ENCODE peak calls at places on chromosomes 16 and 17, in four cellular contexts. One of them, this sample, is unnamed.
A peak's percentile ranks its signal among the peaks of the same experiment; 100 is the strongest.

GRCh38 chr17:36602924-36603384 is 1.6 kb downstream of the MRM1 start:
- DNase-seq in uterus: peak; percentile 65
- DNase-seq in HepG2: peak; percentile 67
- DNase-seq in spleen: peak; percentile 28
- DNase-seq in this sample: peak; percentile 49

GRCh38 chr16:63037761-63038562 is 1001.7 kb upstream of the CDH8 start:
- DNase-seq in uterus: no peak
- DNase-seq in HepG2: no peak
- DNase-seq in spleen: no peak
- DNase-seq in this sample: no peak

GRCh38 chr17:77481476-77482374 is 341.0 kb downstream of the SEC14L1 start:
- DNase-seq in uterus: no peak
- DNase-seq in HepG2: no peak
- DNase-seq in spleen: no peak
- DNase-seq in this sample: no peak

GRCh38 chr17:40076101-40076498 is 13.3 kb downstream of the THRA start:
- DNase-seq in uterus: no peak
- DNase-seq in HepG2: no peak
- DNase-seq in spleen: no peak
- DNase-seq in this sample: no peak

GRCh38 chr17:40176409-40177110 is 710 bp upstream of the RAPGEFL1 start:
- DNase-seq in uterus: no peak
- DNase-seq in HepG2: no peak
- DNase-seq in spleen: no peak
- DNase-seq in this sample: no peak

GRCh38 chr17:78684026-78684425 is 98.0 kb downstream of the CYTH1 start:
- DNase-seq in uterus: no peak
- DNase-seq in HepG2: no peak
- DNase-seq in spleen: no peak
- DNase-seq in this sample: no peak

GRCh38 chr17:31112001-31112661 is 17.4 kb downstream of the NF1 start:
- DNase-seq in uterus: no peak
- DNase-seq in HepG2: no peak
- DNase-seq in spleen: no peak
- DNase-seq in this sample: no peak

GRCh38 chr16:19384656-19385055 is 33.0 kb upstream of the TMC5 start:
- DNase-seq in uterus: no peak
- DNase-seq in HepG2: no peak
- DNase-seq in spleen: no peak
- DNase-seq in this sample: no peak

GRCh38 chr17:27455914-27456680 is at the start of gene KSR1:
- DNase-seq in uterus: peak; percentile 80
- DNase-seq in HepG2: peak; percentile 60
- DNase-seq in spleen: peak; percentile 97
- DNase-seq in this sample: peak; percentile 44

GRCh38 chr17:75182319-75182568 is 515 bp downstream of the SUMO2 start:
- DNase-seq in uterus: peak; percentile 33
- DNase-seq in HepG2: no peak
- DNase-seq in spleen: peak; percentile 93
- DNase-seq in this sample: no peak

GRCh38 chr16:13377143-13377542 is 475.7 kb downstream of the SHISA9 start:
- DNase-seq in uterus: no peak
- DNase-seq in HepG2: no peak
- DNase-seq in spleen: no peak
- DNase-seq in this sample: no peak

GRCh38 chr17:82085931-82086764 is 11.9 kb downstream of the FASN start:
- DNase-seq in uterus: no peak
- DNase-seq in HepG2: no peak
- DNase-seq in spleen: no peak
- DNase-seq in this sample: no peak

GRCh38 chr17:82089723-82090548 is 8.1 kb downstream of the FASN start:
- DNase-seq in uterus: no peak
- DNase-seq in HepG2: no peak
- DNase-seq in spleen: no peak
- DNase-seq in this sample: no peak

GRCh38 chr17:82086941-82087906 is 10.8 kb downstream of the FASN start:
- DNase-seq in uterus: no peak
- DNase-seq in HepG2: no peak
- DNase-seq in spleen: no peak
- DNase-seq in this sample: no peak

GRCh38 chr17:82088838-82089722 is 9.0 kb downstream of the FASN start:
- DNase-seq in uterus: no peak
- DNase-seq in HepG2: no peak
- DNase-seq in spleen: no peak
- DNase-seq in this sample: no peak

GRCh38 chr17:82087961-82088837 is 9.8 kb downstream of the FASN start:
- DNase-seq in uterus: no peak
- DNase-seq in HepG2: no peak
- DNase-seq in spleen: no peak
- DNase-seq in this sample: no peak
- TF ChIP-seq POLR2A in uterus: no peak
- TF ChIP-seq POLR2A in HepG2: no peak
- TF ChIP-seq POLR2A in spleen: no peak
- TF ChIP-seq POLR2A in this sample: no peak

GRCh38 chr17:7589891-7590611 is at the start of gene SOX15:
- DNase-seq in uterus: no peak
- DNase-seq in HepG2: no peak
- DNase-seq in spleen: no peak
- DNase-seq in this sample: no peak

GRCh38 chr17:7587831-7588230 is 2.1 kb downstream of the SOX15 start:
- DNase-seq in uterus: no peak
- DNase-seq in HepG2: no peak
- DNase-seq in spleen: no peak
- DNase-seq in this sample: no peak

GRCh38 chr17:7589204-7589868 is 558 bp downstream of the SOX15 start:
- DNase-seq in uterus: peak; percentile 88
- DNase-seq in HepG2: no peak
- DNase-seq in spleen: peak; percentile 93
- DNase-seq in this sample: peak; percentile 56

GRCh38 chr17:7587420-7587786 is 2.5 kb downstream of the SOX15 start:
- DNase-seq in uterus: no peak
- DNase-seq in HepG2: no peak
- DNase-seq in spleen: no peak
- DNase-seq in this sample: no peak

GRCh38 chr17:7588553-7589203 is 1.2 kb downstream of the SOX15 start:
- DNase-seq in uterus: no peak
- DNase-seq in HepG2: no peak
- DNase-seq in spleen: no peak
- DNase-seq in this sample: no peak
- H3K4me1 ChIP-seq in uterus: peaks cover 4% of the 10 kb centered on the region
- H3K4me1 ChIP-seq in HepG2: peaks cover 13% of the 10 kb centered on the region
- H3K4me1 ChIP-seq in spleen: peaks cover 41% of the 10 kb centered on the region
- H3K4me1 ChIP-seq in this sample: peaks cover 26% of the 10 kb centered on the region

DNA sequence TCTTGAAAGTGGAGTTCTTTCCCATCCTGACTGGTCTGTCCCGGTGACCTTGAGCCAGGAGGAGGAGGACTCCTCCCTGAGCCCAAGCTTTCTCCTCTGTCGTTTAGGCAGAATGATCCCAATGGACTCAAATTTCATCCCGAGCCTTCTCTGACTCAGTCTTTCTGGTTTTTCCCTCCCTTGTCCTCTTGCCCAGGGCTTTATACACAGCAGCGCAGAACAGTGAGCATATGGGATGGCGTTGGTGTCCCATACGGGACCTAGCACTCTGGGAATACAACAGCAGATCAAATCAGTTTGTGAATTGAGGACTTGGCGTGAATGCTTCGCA is 950 bp upstream of the XYLT1 start:
- DNase-seq in uterus: no peak
- DNase-seq in HepG2: no peak
- DNase-seq in spleen: no peak
- DNase-seq in this sample: no peak
- H3K4me3 ChIP-seq in uterus: no peak overlapping the region
- H3K4me3 ChIP-seq in HepG2: no peak overlapping the region
- H3K4me3 ChIP-seq in spleen: no peak overlapping the region
- H3K4me3 ChIP-seq in this sample: peak overlapping the region; percentile 59

DNA sequence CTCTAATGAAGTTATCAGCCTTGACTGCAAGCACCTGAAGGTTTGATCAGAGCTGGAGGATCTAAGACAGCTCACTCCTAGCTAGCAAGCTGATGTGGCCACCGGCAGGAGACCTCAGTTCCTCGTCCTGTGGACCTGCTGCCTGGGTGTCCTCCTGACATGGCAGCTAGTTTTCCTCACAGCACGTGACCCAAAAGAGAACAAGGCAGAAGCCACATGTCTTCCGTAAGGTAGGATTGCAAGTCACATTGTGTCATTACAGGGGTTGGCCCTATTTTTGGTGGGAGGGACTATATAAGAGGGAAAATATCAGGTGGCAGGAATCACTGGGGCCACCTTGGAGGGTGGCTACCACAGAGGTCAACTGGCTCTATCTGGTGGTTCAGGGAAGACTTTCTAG is 18.1 kb upstream of the WWOX start:
- DNase-seq in uterus: no peak
- DNase-seq in HepG2: no peak
- DNase-seq in spleen: no peak
- DNase-seq in this sample: no peak
- TF ChIP-seq POLR2A in uterus: no peak
- TF ChIP-seq POLR2A in HepG2: no peak
- TF ChIP-seq POLR2A in spleen: no peak
- TF ChIP-seq POLR2A in this sample: no peak

DNA sequence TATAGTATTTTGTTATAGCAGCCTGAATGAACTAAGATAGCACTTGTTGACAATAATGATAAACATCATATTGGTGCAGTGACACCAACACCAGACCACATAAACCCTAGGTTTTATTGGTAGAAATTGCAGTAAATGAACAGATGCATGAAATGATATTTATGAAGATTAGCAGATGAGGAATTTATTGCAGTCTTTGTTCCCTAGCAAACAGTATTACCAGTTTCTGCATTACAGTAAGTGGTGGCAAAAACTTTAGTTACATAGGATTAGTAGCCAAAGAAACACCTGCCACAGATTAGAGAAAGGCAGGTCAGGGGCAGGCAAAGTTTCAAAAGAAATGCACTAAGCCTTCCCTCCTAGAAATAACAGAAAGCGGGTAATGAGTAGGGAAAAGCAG is 17.7 kb upstream of the TANC2 start:
- DNase-seq in uterus: no peak
- DNase-seq in HepG2: no peak
- DNase-seq in spleen: no peak
- DNase-seq in this sample: no peak
- H3K4me1 ChIP-seq in uterus: no peaks in the 10 kb centered on the region
- H3K4me1 ChIP-seq in HepG2: no peaks in the 10 kb centered on the region
- H3K4me1 ChIP-seq in spleen: no peaks in the 10 kb centered on the region
- H3K4me1 ChIP-seq in this sample: no peaks in the 10 kb centered on the region

GRCh38 chr17:60971515-60972369 is 294.1 kb downstream of the BCAS3 start:
- DNase-seq in uterus: peak; percentile 22
- DNase-seq in HepG2: peak; percentile 56
- DNase-seq in spleen: no peak
- DNase-seq in this sample: no peak
- H3K4me3 ChIP-seq in uterus: no peak overlapping the region
- H3K4me3 ChIP-seq in HepG2: no peak overlapping the region
- H3K4me3 ChIP-seq in spleen: no peak overlapping the region
- H3K4me3 ChIP-seq in this sample: no peak overlapping the region

GRCh38 chr16:85422374-85423185 is 190.5 kb upstream of the GSE1 start:
- DNase-seq in uterus: peak; percentile 59
- DNase-seq in HepG2: peak; percentile 92
- DNase-seq in spleen: peak; percentile 66
- DNase-seq in this sample: no peak
- TF ChIP-seq POLR2A in uterus: no peak
- TF ChIP-seq POLR2A in HepG2: no peak
- TF ChIP-seq POLR2A in spleen: no peak
- TF ChIP-seq POLR2A in this sample: no peak

DNA sequence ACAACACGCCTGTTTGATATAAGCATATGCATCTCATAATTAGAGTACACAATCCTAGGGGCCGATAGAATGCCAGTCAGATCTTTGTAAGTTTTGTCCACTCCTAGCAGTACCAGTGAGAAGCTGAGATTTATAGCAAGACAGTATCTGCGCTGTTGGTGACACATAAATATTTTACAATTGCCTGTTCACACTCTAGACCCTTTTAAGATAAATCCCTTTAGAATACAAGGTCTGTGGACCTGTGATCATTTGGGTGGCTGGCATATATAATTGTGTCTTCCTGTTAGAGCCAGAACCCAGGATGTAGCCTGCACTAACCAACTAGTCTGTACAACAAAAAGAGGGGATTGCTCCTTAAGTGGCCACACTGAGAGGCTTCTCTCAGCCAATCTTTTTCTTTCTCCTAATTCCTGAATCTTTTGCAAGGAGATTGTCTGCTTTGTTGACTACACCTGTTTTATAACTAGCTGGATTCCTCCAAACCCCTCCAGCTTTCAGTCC is 74.7 kb downstream of the WIPI1 start:
- DNase-seq in uterus: no peak
- DNase-seq in HepG2: no peak
- DNase-seq in spleen: no peak
- DNase-seq in this sample: no peak
- H3K4me1 ChIP-seq in uterus: peaks cover 12% of the 10 kb centered on the region
- H3K4me1 ChIP-seq in HepG2: peaks cover 100% of the 10 kb centered on the region
- H3K4me1 ChIP-seq in spleen: peaks cover 31% of the 10 kb centered on the region
- H3K4me1 ChIP-seq in this sample: peaks cover 40% of the 10 kb centered on the region

This sample was measured in gastrocnemius medialis.